ENCODE peak calls at places on chromosomes 6 and 20, in nine cellular contexts. One of them, this sample, is unnamed.

GRCh38 chr20:25256226-25256859 is 8.5 kb downstream of the PYGB start:
- DNase-seq in left colon: no peak
- DNase-seq in CD4-positive, alpha-beta T cell: no peak
- DNase-seq in GM20000: no peak
- DNase-seq in Calu3: no peak
- DNase-seq in amniotic stem cell: no peak
- DNase-seq in adrenal gland: peak
- DNase-seq in pancreas: no peak
- DNase-seq in stimulated activated CD4-positive, alpha-beta T cell treated with anti-CD3 and anti-CD28 coated beads, Interleukin-15, amount 100 ng/mL, for 24 hours: no peak
- DNase-seq in this sample: no peak

GRCh38 chr6:31058128-31058894 is 48.0 kb downstream of the MUC22 start:
- DNase-seq in amniotic stem cell: peak
- DNase-seq in CD4-positive, alpha-beta T cell: no peak
- DNase-seq in GM20000: no peak
- DNase-seq in left colon: no peak
- DNase-seq in adrenal gland: no peak
- DNase-seq in stimulated activated CD4-positive, alpha-beta T cell treated with anti-CD3 and anti-CD28 coated beads, Interleukin-15, amount 100 ng/mL, for 24 hours: no peak
- DNase-seq in pancreas: no peak
- DNase-seq in Calu3: peak
- DNase-seq in this sample: peak

GRCh38 chr20:49287555-49288249 is 9.8 kb upstream of the ZNFX1 start:
- DNase-seq in Calu3: no peak
- DNase-seq in adrenal gland: no peak
- DNase-seq in stimulated activated CD4-positive, alpha-beta T cell treated with anti-CD3 and anti-CD28 coated beads, Interleukin-15, amount 100 ng/mL, for 24 hours: no peak
- DNase-seq in CD4-positive, alpha-beta T cell: no peak
- DNase-seq in GM20000: no peak
- DNase-seq in left colon: no peak
- DNase-seq in amniotic stem cell: no peak
- DNase-seq in pancreas: no peak
- DNase-seq in this sample: no peak

GRCh38 chr6:44075137-44076015 is 51.9 kb downstream of the MRPL14 start:
- DNase-seq in CD4-positive, alpha-beta T cell: no peak
- DNase-seq in left colon: no peak
- DNase-seq in GM20000: no peak
- DNase-seq in Calu3: no peak
- DNase-seq in pancreas: no peak
- DNase-seq in amniotic stem cell: no peak
- DNase-seq in stimulated activated CD4-positive, alpha-beta T cell treated with anti-CD3 and anti-CD28 coated beads, Interleukin-15, amount 100 ng/mL, for 24 hours: no peak
- DNase-seq in adrenal gland: no peak
- DNase-seq in this sample: no peak

GRCh38 chr20:1491281-1491840 is at the start of gene SIRPB2:
- DNase-seq in left colon: peak
- DNase-seq in amniotic stem cell: no peak
- DNase-seq in pancreas: no peak
- DNase-seq in adrenal gland: peak
- DNase-seq in GM20000: no peak
- DNase-seq in Calu3: no peak
- DNase-seq in CD4-positive, alpha-beta T cell: no peak
- DNase-seq in stimulated activated CD4-positive, alpha-beta T cell treated with anti-CD3 and anti-CD28 coated beads, Interleukin-15, amount 100 ng/mL, for 24 hours: no peak
- DNase-seq in this sample: no peak

GRCh38 chr20:10523438-10523837 is 88.3 kb downstream of the SLX4IP start:
- DNase-seq in amniotic stem cell: no peak
- DNase-seq in Calu3: no peak
- DNase-seq in adrenal gland: no peak
- DNase-seq in left colon: no peak
- DNase-seq in stimulated activated CD4-positive, alpha-beta T cell treated with anti-CD3 and anti-CD28 coated beads, Interleukin-15, amount 100 ng/mL, for 24 hours: no peak
- DNase-seq in GM20000: no peak
- DNase-seq in pancreas: no peak
- DNase-seq in CD4-positive, alpha-beta T cell: no peak
- DNase-seq in this sample: no peak

GRCh38 chr6:156778615-156779205 is 1.5 kb downstream of the ARID1B start:
- DNase-seq in CD4-positive, alpha-beta T cell: peak
- DNase-seq in left colon: peak
- DNase-seq in Calu3: peak
- DNase-seq in GM20000: peak
- DNase-seq in amniotic stem cell: no peak
- DNase-seq in adrenal gland: peak
- DNase-seq in stimulated activated CD4-positive, alpha-beta T cell treated with anti-CD3 and anti-CD28 coated beads, Interleukin-15, amount 100 ng/mL, for 24 hours: peak
- DNase-seq in pancreas: peak
- DNase-seq in this sample: no peak

GRCh38 chr6:45710304-45710821 is 305.3 kb downstream of the CLIC5 start:
- DNase-seq in GM20000: peak
- DNase-seq in adrenal gland: no peak
- DNase-seq in Calu3: peak
- DNase-seq in left colon: peak
- DNase-seq in pancreas: no peak
- DNase-seq in CD4-positive, alpha-beta T cell: no peak
- DNase-seq in amniotic stem cell: no peak
- DNase-seq in stimulated activated CD4-positive, alpha-beta T cell treated with anti-CD3 and anti-CD28 coated beads, Interleukin-15, amount 100 ng/mL, for 24 hours: peak
- DNase-seq in this sample: no peak

GRCh38 chr20:62770111-62770910 is 26.0 kb upstream of the MRGBP start:
- DNase-seq in CD4-positive, alpha-beta T cell: no peak
- DNase-seq in Calu3: no peak
- DNase-seq in left colon: no peak
- DNase-seq in amniotic stem cell: no peak
- DNase-seq in GM20000: no peak
- DNase-seq in stimulated activated CD4-positive, alpha-beta T cell treated with anti-CD3 and anti-CD28 coated beads, Interleukin-15, amount 100 ng/mL, for 24 hours: no peak
- DNase-seq in pancreas: peak
- DNase-seq in adrenal gland: no peak
- DNase-seq in this sample: no peak

GRCh38 chr20:54004397-54004940 is 65.9 kb downstream of the BCAS1 start:
- DNase-seq in Calu3: no peak
- DNase-seq in pancreas: no peak
- DNase-seq in left colon: no peak
- DNase-seq in CD4-positive, alpha-beta T cell: no peak
- DNase-seq in adrenal gland: no peak
- DNase-seq in GM20000: peak
- DNase-seq in stimulated activated CD4-positive, alpha-beta T cell treated with anti-CD3 and anti-CD28 coated beads, Interleukin-15, amount 100 ng/mL, for 24 hours: no peak
- DNase-seq in amniotic stem cell: no peak
- DNase-seq in this sample: no peak

GRCh38 chr20:41380551-41381262 is 14.1 kb upstream of the EMILIN3 start:
- DNase-seq in adrenal gland: no peak
- DNase-seq in stimulated activated CD4-positive, alpha-beta T cell treated with anti-CD3 and anti-CD28 coated beads, Interleukin-15, amount 100 ng/mL, for 24 hours: no peak
- DNase-seq in GM20000: no peak
- DNase-seq in left colon: no peak
- DNase-seq in amniotic stem cell: no peak
- DNase-seq in pancreas: no peak
- DNase-seq in Calu3: no peak
- DNase-seq in CD4-positive, alpha-beta T cell: no peak
- DNase-seq in this sample: no peak

GRCh38 chr6:4653141-4653540 is 123.1 kb upstream of the CDYL start:
- DNase-seq in pancreas: no peak
- DNase-seq in Calu3: no peak
- DNase-seq in CD4-positive, alpha-beta T cell: no peak
- DNase-seq in left colon: no peak
- DNase-seq in stimulated activated CD4-positive, alpha-beta T cell treated with anti-CD3 and anti-CD28 coated beads, Interleukin-15, amount 100 ng/mL, for 24 hours: no peak
- DNase-seq in GM20000: no peak
- DNase-seq in adrenal gland: no peak
- DNase-seq in amniotic stem cell: no peak
- DNase-seq in this sample: no peak

GRCh38 chr6:139243531-139243930 is 48.3 kb downstream of the TXLNB start:
- DNase-seq in CD4-positive, alpha-beta T cell: no peak
- DNase-seq in GM20000: no peak
- DNase-seq in adrenal gland: no peak
- DNase-seq in Calu3: no peak
- DNase-seq in stimulated activated CD4-positive, alpha-beta T cell treated with anti-CD3 and anti-CD28 coated beads, Interleukin-15, amount 100 ng/mL, for 24 hours: no peak
- DNase-seq in pancreas: no peak
- DNase-seq in amniotic stem cell: no peak
- DNase-seq in left colon: no peak
- DNase-seq in this sample: no peak